ENCODE peak calls at places on chromosomes 5 and 9, in nine cellular contexts. U, N, P, O, G, Y, I, L and Z are unnamed samples.

GRCh38 chr5:159902444-159903121 is 13.7 kb upstream of the ADRA1B start:
- DNase-seq in Y (no peak), L (no peak), O (no peak), U (peak; percentile 82), I (no peak), P (no peak), G (no peak), N (no peak), Z (no peak)

GRCh38 chr9:98906273-98907040 is 37.2 kb upstream of the COL15A1 start:
- DNase-seq in G (no peak), I (peak; percentile 62), O (no peak), N (no peak), L (no peak), U (peak; percentile 64), Y (no peak), P (peak; percentile 83), Z (no peak)

GRCh38 chr9:106286249-106286648 is 576.7 kb upstream of the ZNF462 start:
- DNase-seq in L (peak; percentile 83), I (no peak), O (no peak), P (peak; percentile 18), N (no peak), U (no peak), Y (no peak), G (no peak), Z (no peak)

GRCh38 chr5:141590127-141590526 is 28.7 kb downstream of the DIAPH1 start:
- DNase-seq in N (no peak), L (no peak), I (no peak), P (no peak), Y (no peak), U (no peak), O (no peak), G (no peak), Z (no peak)

GRCh38 chr5:75265731-75266130 is 29.1 kb upstream of the ANKRD31 start:
- DNase-seq in I (no peak), Y (peak; percentile 0), N (no peak), L (peak; percentile 80), P (no peak), O (peak; percentile 11), U (peak; percentile 56), G (no peak), Z (no peak)

GRCh38 chr9:98573749-98574278 is 134.9 kb downstream of the GABBR2 start:
- DNase-seq in Y (no peak), U (no peak), L (no peak), O (no peak), P (no peak), N (no peak), G (no peak), I (no peak), Z (no peak)

GRCh38 chr9:31065691-31066090 is 1318.8 kb upstream of the ACO1 start:
- DNase-seq in G (no peak), O (no peak), N (no peak), Y (no peak), L (no peak), U (no peak), I (no peak), P (no peak), Z (no peak)

GRCh38 chr9:133252301-133252776 is 22.7 kb downstream of the ABO start:
- DNase-seq in Y (no peak), P (no peak), U (no peak), I (no peak), L (no peak), O (no peak), N (no peak), G (peak; percentile 91), Z (no peak)

GRCh38 chr9:3446313-3446712 is 79.5 kb downstream of the RFX3 start:
- DNase-seq in G (no peak), Y (no peak), P (no peak), L (no peak), N (no peak), O (no peak), U (peak; percentile 16), I (no peak), Z (no peak)

GRCh38 chr9:116287721-116288120 is 134.1 kb downstream of the PAPPA start:
- DNase-seq in P (no peak), U (peak; percentile 47), O (no peak), N (no peak), G (no peak), Y (no peak), L (no peak), I (no peak), Z (no peak)

GRCh38 chr9:116282598-116282997 is 129.0 kb downstream of the PAPPA start:
- DNase-seq in U (no peak), O (no peak), G (no peak), P (no peak), L (peak; percentile 53), N (no peak), I (no peak), Y (no peak), Z (no peak)

GRCh38 chr9:116286287-116286686 is 132.7 kb downstream of the PAPPA start:
- DNase-seq in P (no peak), N (no peak), L (peak; percentile 92), Y (no peak), I (no peak), U (no peak), O (no peak), G (no peak), Z (no peak)

GRCh38 chr9:116284518-116284917 is 130.9 kb downstream of the PAPPA start:
- DNase-seq in P (no peak), U (no peak), L (no peak), N (no peak), Y (no peak), O (no peak), G (no peak), I (no peak), Z (no peak)

DNA sequence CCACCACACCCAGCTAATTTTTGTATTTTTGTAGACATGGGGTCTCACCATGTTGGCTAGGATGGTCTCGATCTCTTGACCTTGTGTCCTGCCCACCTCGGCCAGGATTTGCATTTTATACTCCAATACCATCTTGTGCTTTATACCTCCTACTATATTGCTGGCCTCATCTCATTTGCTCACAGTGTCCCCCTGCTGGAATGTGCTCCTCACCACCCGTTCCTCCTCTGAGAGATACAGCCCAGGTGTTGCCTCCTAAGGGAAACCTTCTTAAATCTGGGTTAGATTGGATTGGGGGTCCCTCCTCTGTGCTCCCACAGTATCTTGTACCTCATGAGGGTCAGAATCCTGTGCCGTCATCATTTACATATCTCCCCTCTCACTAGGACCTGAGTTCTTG is 131.7 kb downstream of the PAPPA start:
- DNase-seq in N (no peak), Y (no peak), P (no peak), O (no peak), L (peak; percentile 60), U (no peak), I (no peak), G (no peak), Z (no peak)
- TF ChIP-seq CTCF in N (no peak), Y (no peak), P (no peak), O (peak; percentile 23), L (peak; percentile 54), U (peak; percentile 25), I (no peak), G (no peak), Z (no peak)

GRCh38 chr9:135989722-135990467 is 28.7 kb upstream of the UBAC1 start:
- DNase-seq in G (no peak), O (no peak), U (no peak), I (no peak), L (no peak), N (no peak), Y (no peak), P (peak; percentile 44), Z (no peak)

GRCh38 chr9:135992486-135993408 is 31.6 kb upstream of the UBAC1 start:
- DNase-seq in G (peak; percentile 80), I (peak; percentile 87), N (peak; percentile 69), L (peak; percentile 79), P (peak; percentile 91), Y (peak; percentile 65), U (peak; percentile 89), O (no peak), Z (peak; percentile 73)

GRCh38 chr9:135993409-135993742 is 32.2 kb upstream of the UBAC1 start:
- DNase-seq in P (no peak), I (no peak), L (no peak), U (no peak), G (no peak), Y (no peak), O (no peak), N (no peak), Z (no peak)

GRCh38 chr9:135990468-135991429 is 29.6 kb upstream of the UBAC1 start:
- DNase-seq in G (peak; percentile 41), N (no peak), P (peak; percentile 43), I (no peak), O (no peak), L (peak; percentile 96), U (peak; percentile 77), Y (peak; percentile 53), Z (no peak)

DNA sequence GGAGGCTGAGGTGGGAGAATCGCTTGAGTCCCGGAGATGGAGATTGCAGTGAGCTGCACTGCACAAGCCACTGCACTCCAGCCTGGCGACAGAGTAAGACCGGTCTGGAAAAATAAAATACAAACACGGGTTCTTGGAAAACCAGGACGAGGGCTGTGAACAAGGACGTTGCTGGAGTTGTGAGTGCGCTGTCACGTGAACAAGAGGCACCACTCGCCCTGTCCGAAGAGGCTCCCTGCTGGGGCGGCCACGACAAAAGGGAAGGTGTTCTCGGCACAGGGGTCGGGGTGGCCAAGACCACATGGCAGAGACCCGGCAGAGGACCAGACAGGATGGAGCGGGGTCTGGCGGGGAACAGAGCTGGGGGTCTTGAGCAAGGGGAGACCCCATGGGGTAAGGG is 30.6 kb upstream of the UBAC1 start:
- DNase-seq in O (no peak), I (no peak), N (no peak), P (no peak), L (no peak), Y (no peak), G (no peak), U (no peak), Z (no peak)
- H3K4me3 ChIP-seq in O (no peak overlapping the region), I (no peak overlapping the region), N (no peak overlapping the region), P (no peak overlapping the region), L (no peak overlapping the region), Y (no peak overlapping the region), G (no peak overlapping the region), U (no peak overlapping the region), Z (no peak overlapping the region)

GRCh38 chr5:114097570-114097969 is 264.3 kb upstream of the KCNN2 start:
- DNase-seq in I (no peak), L (peak; percentile 45), Y (no peak), N (no peak), O (no peak), G (no peak), U (no peak), P (no peak), Z (no peak)
- TF ChIP-seq CTCF in I (no peak), L (peak; percentile 43), Y (no peak), N (no peak), O (no peak), G (no peak), U (no peak), P (no peak), Z (no peak)

DNA sequence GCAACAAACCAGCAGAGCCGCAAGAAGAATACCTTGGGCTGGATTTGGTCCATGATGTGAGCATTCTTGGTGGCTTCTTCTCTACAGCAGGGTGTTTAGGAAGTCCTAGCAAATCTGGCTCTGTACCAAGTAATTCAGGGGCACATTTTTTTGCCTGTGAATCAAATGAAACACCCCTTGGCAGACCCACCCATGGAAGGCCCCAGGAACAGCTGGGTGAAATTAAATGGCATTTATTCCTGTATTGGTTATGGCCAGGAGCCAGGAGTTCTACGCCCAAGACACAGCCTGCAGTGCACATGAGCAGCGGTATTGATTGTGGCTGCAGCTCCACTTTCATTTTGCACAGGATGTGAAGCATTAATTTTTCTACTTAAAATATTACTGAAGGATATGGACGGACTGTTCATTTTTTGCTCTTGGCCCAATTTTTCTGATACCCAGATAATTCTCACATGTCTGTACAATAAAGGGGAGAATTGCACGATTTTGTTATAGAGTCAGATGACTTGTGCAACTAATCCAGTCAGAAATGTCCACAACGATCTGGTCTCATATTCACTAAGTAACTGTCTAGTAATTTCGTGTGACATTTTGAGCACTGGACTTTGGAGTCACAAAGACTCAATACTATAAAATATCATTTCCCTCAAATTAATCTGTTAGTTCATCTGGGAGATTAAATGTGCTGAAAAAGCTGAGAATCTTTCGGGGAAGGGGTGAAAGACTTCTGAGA is 120.7 kb upstream of the APC start:
- DNase-seq in Y (no peak), O (no peak), P (no peak), G (peak; percentile 11), I (no peak), N (no peak), L (no peak), U (no peak), Z (no peak)
- H3K4me3 ChIP-seq in Y (no peak overlapping the region), O (no peak overlapping the region), P (no peak overlapping the region), G (no peak overlapping the region), I (no peak overlapping the region), N (no peak overlapping the region), L (no peak overlapping the region), U (no peak overlapping the region), Z (no peak overlapping the region)